ENCODE peak calls at places on chromosomes 16 and 17, in nine cellular contexts. C, E, K, G, D, B, V, J and Y are unnamed samples. For H3K27me3 and H3K4me1, the result is how much of the 10 kb centered on the place peaks cover.

GRCh38 chr16:23847251-23847650 is 11.5 kb downstream of the PRKCB start:
- DNase-seq in C (no peak), E (no peak), J (no peak), K (no peak), D (no peak), V (no peak), B (no peak), G (no peak), Y (no peak)

GRCh38 chr16:28187595-28188004 is 24.2 kb downstream of the XPO6 start:
- DNase-seq in C (no peak), K (no peak), B (no peak), D (no peak), E (no peak), V (no peak), J (no peak), G (no peak), Y (no peak)

GRCh38 chr16:90061437-90061836 is 15.7 kb downstream of the PRDM7 start:
- DNase-seq in D (no peak), V (no peak), G (no peak), J (no peak), C (no peak), K (no peak), E (no peak), B (no peak), Y (no peak)

GRCh38 chr16:25066747-25067631 is 44.6 kb upstream of the LCMT1 start:
- DNase-seq in J (peak), V (peak), C (peak), K (peak), B (peak), E (peak), G (peak), D (peak), Y (peak)

GRCh38 chr16:4558026-4558425 is 1.9 kb downstream of the C16orf96 start:
- DNase-seq in C (no peak), G (no peak), J (no peak), D (no peak), V (no peak), B (no peak), K (no peak), E (no peak), Y (no peak)

GRCh38 chr16:87954826-87955225 is 3.6 kb downstream of the BANP start:
- DNase-seq in B (no peak), C (no peak), E (no peak), V (no peak), D (no peak), G (no peak), K (no peak), J (no peak), Y (no peak)

GRCh38 chr16:87713469-87714229 is 52.1 kb downstream of the KLHDC4 start:
- DNase-seq in J (peak), D (no peak), E (no peak), K (no peak), G (peak), B (no peak), V (no peak), C (no peak), Y (no peak)

GRCh38 chr17:4364622-4365041 is 1.8 kb downstream of the UBE2G1 start:
- DNase-seq in K (no peak), C (peak), E (no peak), D (no peak), G (no peak), V (no peak), B (peak), J (no peak), Y (peak)

GRCh38 chr16:87953308-87954208 is 2.3 kb downstream of the BANP start:
- DNase-seq in G (no peak), E (no peak), K (no peak), J (no peak), C (no peak), B (no peak), D (no peak), V (no peak), Y (no peak)

GRCh38 chr17:74220966-74221814 is 7.8 kb downstream of the TTYH2 start:
- DNase-seq in D (no peak), C (no peak), V (no peak), J (no peak), G (no peak), K (no peak), E (no peak), B (no peak), Y (no peak)

GRCh38 chr16:68291227-68291626 is 19.5 kb downstream of the SLC7A6OS start:
- DNase-seq in V (no peak), E (no peak), G (no peak), B (no peak), D (no peak), C (no peak), K (no peak), J (no peak), Y (no peak)

GRCh38 chr16:66152841-66153525 is 213.5 kb upstream of the CDH5 start:
- DNase-seq in G (no peak), J (no peak), K (no peak), C (no peak), D (no peak), B (no peak), E (no peak), V (peak), Y (no peak)

GRCh38 chr17:57158296-57158695 is 73.2 kb downstream of the AKAP1 start:
- DNase-seq in C (no peak), B (no peak), K (no peak), J (no peak), V (no peak), G (no peak), E (no peak), D (no peak), Y (no peak)

GRCh38 chr16:56211471-56211944 is 20.2 kb downstream of the GNAO1 start:
- DNase-seq in J (no peak), E (no peak), G (no peak), B (no peak), C (no peak), D (no peak), K (no peak), V (no peak), Y (no peak)

GRCh38 chr16:47924950-47925349 is 230.8 kb downstream of the ABCC12 start:
- DNase-seq in G (no peak), D (no peak), V (no peak), C (no peak), K (no peak), E (no peak), J (no peak), B (no peak), Y (no peak)

GRCh38 chr16:19520861-19521331 is 1.0 kb downstream of the GDE1 start:
- DNase-seq in V (peak), C (no peak), D (no peak), E (no peak), B (no peak), G (no peak), K (no peak), J (no peak), Y (no peak)

DNA sequence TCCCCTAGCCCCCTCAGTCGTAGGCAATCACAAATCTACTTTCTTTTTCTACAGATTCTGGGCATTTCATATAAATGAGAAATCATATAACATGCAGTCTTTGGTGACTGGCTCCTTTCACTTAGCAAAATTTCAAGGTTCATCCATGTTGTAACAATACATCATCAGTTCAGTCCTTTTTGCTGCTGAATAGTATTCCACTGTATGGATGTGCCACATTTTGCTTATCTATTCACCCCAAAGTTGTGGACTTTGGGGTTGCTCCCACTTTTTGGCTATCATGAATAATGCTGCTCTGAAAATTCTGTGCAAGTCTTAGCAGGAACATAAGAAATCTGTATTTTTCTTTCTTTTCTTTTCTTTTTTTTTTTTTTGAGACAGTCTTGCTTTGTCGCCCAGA is 39.0 kb downstream of the MRM1 start:
- DNase-seq in E (no peak), B (no peak), G (no peak), D (no peak), J (no peak), V (no peak), C (no peak), K (no peak), Y (no peak)
- H3K27me3 ChIP-seq in E (under half), B (half or more), G (under half), D (under half), J (under half), V (half or more), C (under half), K (half or more), Y (under half)

GRCh38 chr17:35312346-35312745 is 61.1 kb downstream of the SLFN11 start:
- DNase-seq in J (no peak), E (no peak), C (no peak), K (no peak), V (no peak), B (no peak), G (no peak), D (no peak), Y (no peak)

GRCh38 chr17:35313875-35314409 is 59.5 kb downstream of the SLFN11 start:
- DNase-seq in E (peak), J (no peak), V (no peak), C (peak), G (peak), K (no peak), D (no peak), B (peak), Y (peak)

GRCh38 chr17:35315283-35315682 is 58.1 kb downstream of the SLFN11 start:
- DNase-seq in K (no peak), D (no peak), C (no peak), E (peak), J (no peak), G (no peak), B (peak), V (peak), Y (no peak)

GRCh38 chr17:35314415-35315216 is 58.8 kb downstream of the SLFN11 start:
- DNase-seq in G (no peak), B (no peak), K (no peak), D (no peak), C (no peak), J (no peak), E (no peak), V (no peak), Y (no peak)

DNA sequence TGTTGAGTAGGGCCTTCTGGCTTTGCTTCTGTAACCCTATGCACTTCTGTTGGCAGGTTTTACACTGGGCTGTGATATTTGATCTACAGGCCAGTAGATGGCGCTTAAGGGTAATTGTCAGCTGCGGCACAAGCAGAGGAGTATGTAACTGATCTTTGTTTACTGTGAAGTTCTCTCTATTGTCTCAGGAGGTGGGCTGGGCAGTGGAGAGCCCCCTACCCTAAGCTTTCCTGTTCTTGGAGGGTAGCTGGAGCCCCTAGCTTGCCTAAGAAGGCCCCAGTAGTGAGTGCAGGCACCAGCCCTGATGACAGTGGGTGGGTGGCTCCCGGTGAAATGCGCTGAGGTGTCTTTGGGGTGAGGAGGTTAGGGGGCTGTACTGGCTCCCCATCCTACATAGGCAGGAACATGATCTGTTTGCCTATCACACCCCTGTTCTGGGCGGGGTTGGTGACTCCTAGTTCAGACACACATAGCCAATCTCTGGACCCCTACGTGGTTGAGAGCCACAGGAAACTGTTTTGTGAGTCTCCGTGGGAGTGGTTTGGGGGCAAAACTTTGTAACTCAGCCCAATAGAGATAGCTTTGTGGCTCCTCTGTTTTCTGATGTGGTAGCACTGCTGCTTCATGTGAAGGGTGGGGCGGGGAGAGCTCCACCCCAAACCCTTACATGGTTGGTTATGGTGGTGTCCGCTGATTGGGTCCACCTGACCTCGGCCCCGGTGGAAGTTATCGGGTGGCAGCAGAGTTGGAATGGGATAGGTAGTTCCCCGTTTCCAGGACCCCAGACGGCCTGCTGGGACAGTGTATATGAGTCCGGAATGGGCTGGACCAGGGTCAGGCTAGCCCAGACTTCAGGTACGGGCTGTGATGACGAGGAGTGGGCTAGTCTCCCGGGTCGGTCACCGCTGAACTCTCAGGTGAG is 60.4 kb downstream of the SLFN11 start:
- DNase-seq in E (peak), D (peak), B (peak), J (peak), G (peak), K (peak), V (peak), C (peak), Y (peak)
- H3K27ac ChIP-seq in E (peak), D (peak), B (peak), J (peak), G (peak), K (no peak), V (no peak), C (peak), Y (no peak)

GRCh38 chr17:40557531-40558299 is 7.6 kb downstream of the CCR7 start:
- DNase-seq in B (no peak), G (no peak), J (peak), E (peak), V (peak), K (no peak), D (no peak), C (peak), Y (no peak)
- H3K4me1 ChIP-seq in B (under half), G (half or more), J (under half), E (half or more), V (under half), K (under half), D (under half), C (under half), Y (under half)

GRCh38 chr17:77692571-77693161 is 265.8 kb upstream of the TNRC6C start:
- DNase-seq in V (no peak), C (no peak), E (no peak), G (no peak), D (no peak), B (peak), K (no peak), J (peak), Y (peak)
- H3K27me3 ChIP-seq in V (under half), C (under half), E (under half), G (under half), D (under half), B (under half), K (under half), J (under half), Y (under half)

GRCh38 chr16:86345521-86345920 is 164.8 kb upstream of the FOXF1 start:
- DNase-seq in B (no peak), E (no peak), C (no peak), K (no peak), G (no peak), J (no peak), D (no peak), V (peak), Y (no peak)

GRCh38 chr16:86346034-86346433 is 164.3 kb upstream of the FOXF1 start:
- DNase-seq in J (no peak), V (no peak), K (no peak), G (no peak), B (no peak), E (no peak), D (no peak), C (no peak), Y (no peak)

GRCh38 chr16:86344586-86344871 is 165.8 kb upstream of the FOXF1 start:
- DNase-seq in V (no peak), K (no peak), G (no peak), D (no peak), C (no peak), B (no peak), E (no peak), J (no peak), Y (no peak)

GRCh38 chr16:86343733-86344585 is 166.4 kb upstream of the FOXF1 start:
- DNase-seq in V (peak), G (no peak), C (no peak), J (no peak), K (no peak), E (no peak), B (no peak), D (no peak), Y (no peak)

GRCh38 chr16:86344881-86345280 is 165.4 kb upstream of the FOXF1 start:
- DNase-seq in B (no peak), C (no peak), D (no peak), V (no peak), E (no peak), J (no peak), K (no peak), G (no peak), Y (no peak)
- H3K27ac ChIP-seq in B (no peak), C (no peak), D (no peak), V (no peak), E (no peak), J (no peak), K (no peak), G (no peak), Y (no peak)

GRCh38 chr17:49632201-49632600 is 45.7 kb downstream of the SPOP start:
- DNase-seq in D (no peak), E (no peak), G (no peak), J (no peak), K (no peak), B (no peak), C (no peak), V (no peak), Y (no peak)

GRCh38 chr17:49633762-49634486 is 44.0 kb downstream of the SPOP start:
- DNase-seq in V (no peak), D (no peak), G (no peak), E (no peak), C (no peak), K (peak), J (no peak), B (no peak), Y (no peak)

GRCh38 chr17:49634487-49634865 is 43.4 kb downstream of the SPOP start:
- DNase-seq in K (no peak), V (no peak), C (no peak), D (no peak), J (no peak), G (no peak), E (no peak), B (no peak), Y (no peak)

GRCh38 chr17:49631496-49631895 is 46.4 kb downstream of the SPOP start:
- DNase-seq in G (no peak), E (no peak), C (no peak), J (no peak), D (no peak), B (no peak), K (no peak), V (no peak), Y (no peak)

GRCh38 chr17:49633250-49633649 is 44.6 kb downstream of the SPOP start:
- DNase-seq in V (no peak), C (no peak), J (no peak), B (peak), D (no peak), E (no peak), G (no peak), K (no peak), Y (no peak)
- H3K4me1 ChIP-seq in V (under half), C (under half), J (under half), B (half or more), D (under half), E (half or more), G (under half), K (under half), Y (under half)

GRCh38 chr17:49435630-49436029 is 20.9 kb upstream of the PHB1 start:
- DNase-seq in C (no peak), G (no peak), D (no peak), B (no peak), K (no peak), E (no peak), J (no peak), V (no peak), Y (no peak)

GRCh38 chr17:49437696-49438438 is 23.2 kb upstream of the PHB1 start:
- DNase-seq in D (no peak), G (no peak), C (no peak), K (no peak), V (no peak), E (no peak), J (no peak), B (no peak), Y (no peak)

GRCh38 chr17:49433000-49433694 is 18.5 kb upstream of the PHB1 start:
- DNase-seq in C (no peak), K (no peak), D (no peak), G (no peak), J (no peak), B (no peak), V (no peak), E (no peak), Y (no peak)

GRCh38 chr17:49436174-49436573 is 21.5 kb upstream of the PHB1 start:
- DNase-seq in D (no peak), K (no peak), B (no peak), J (no peak), E (no peak), C (no peak), G (no peak), V (no peak), Y (no peak)

DNA sequence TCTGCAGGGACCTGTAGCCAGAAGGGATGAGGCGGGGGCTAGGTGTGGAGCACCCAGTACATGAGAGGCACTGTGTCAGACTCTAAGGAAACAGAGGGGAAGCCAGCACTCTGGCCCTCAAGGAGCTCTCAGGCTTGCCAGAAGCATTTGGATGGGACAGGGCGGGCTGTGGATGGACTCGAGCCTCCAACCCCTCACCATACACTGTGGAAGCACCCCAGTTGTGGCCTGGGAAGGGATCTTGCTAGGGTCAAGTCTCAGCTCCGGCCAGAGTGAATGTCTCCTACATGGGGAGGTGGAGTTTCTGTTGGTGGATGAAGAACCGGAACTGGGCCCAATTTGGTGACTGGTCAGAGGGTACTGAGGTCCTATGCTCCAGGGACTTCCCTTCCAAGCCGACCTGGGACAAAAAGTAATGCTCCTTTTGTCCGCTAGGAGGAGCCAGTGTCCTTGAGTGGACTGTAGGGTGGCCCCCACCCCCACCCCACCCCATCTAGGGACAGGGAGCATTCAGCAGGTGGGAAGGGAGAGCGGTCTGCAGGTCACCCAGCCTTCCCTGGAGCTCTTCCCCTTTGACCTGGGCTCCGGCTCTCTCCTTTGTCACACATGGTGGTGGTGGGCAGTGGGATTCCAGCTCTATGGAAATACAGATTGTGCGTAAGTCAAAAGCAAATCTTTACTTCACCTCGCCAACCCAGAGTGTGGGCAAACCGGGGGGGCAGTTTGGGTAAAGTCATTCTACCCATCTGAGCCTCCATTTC is 20.3 kb upstream of the PHB1 start:
- DNase-seq in K (peak), V (peak), J (no peak), G (peak), E (peak), D (no peak), B (peak), C (peak), Y (peak)
- H3K27me3 ChIP-seq in K (under half), V (under half), J (under half), G (under half), E (under half), D (under half), B (under half), C (under half), Y (under half)

GRCh38 chr17:70033165-70033564 is 41.9 kb upstream of the KCNJ16 start:
- DNase-seq in B (no peak), J (no peak), K (no peak), C (no peak), E (no peak), D (no peak), V (no peak), G (no peak), Y (no peak)

GRCh38 chr17:70031341-70031740 is 43.7 kb upstream of the KCNJ16 start:
- DNase-seq in D (no peak), C (no peak), J (no peak), K (no peak), E (no peak), V (no peak), G (no peak), B (no peak), Y (no peak)

GRCh38 chr17:70029019-70029767 is 45.8 kb upstream of the KCNJ16 start:
- DNase-seq in B (no peak), K (peak), D (no peak), E (no peak), C (no peak), V (no peak), J (no peak), G (no peak), Y (no peak)

GRCh38 chr17:70037498-70037897 is 37.5 kb upstream of the KCNJ16 start:
- DNase-seq in B (no peak), G (no peak), V (no peak), C (no peak), K (no peak), E (no peak), J (no peak), D (no peak), Y (no peak)

DNA sequence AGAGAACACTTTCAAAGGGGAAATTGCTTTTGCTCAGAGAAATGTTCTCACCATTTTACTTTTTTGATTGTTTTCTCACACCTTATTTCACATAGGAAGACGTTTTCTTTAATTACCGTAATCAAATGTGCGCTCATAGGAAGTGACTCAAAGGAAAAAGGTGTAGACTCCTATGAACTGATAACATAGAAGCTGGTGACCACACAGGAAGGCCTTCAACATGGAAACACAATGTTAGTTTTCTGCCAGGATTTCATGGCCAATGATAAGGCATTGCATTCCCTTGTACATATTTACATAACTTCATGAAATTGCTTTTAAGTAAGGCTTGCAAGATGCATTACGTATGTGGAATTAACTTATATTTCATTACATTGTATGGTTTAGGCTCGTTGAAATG is 40.9 kb upstream of the KCNJ16 start:
- DNase-seq in K (no peak), B (no peak), J (no peak), C (no peak), E (no peak), D (no peak), G (no peak), V (peak), Y (no peak)
- H3K27ac ChIP-seq in K (no peak), B (no peak), J (no peak), C (no peak), E (no peak), D (no peak), G (no peak), V (no peak), Y (no peak)